ENCODE peak calls at places on chromosome 12, in five cellular contexts. R is AG10803, Q is A673, I is neural progenitor cell, V is esophagus muscularis mucosa. S is an unnamed sample.
A peak's percentile ranks its signal among the peaks of the same experiment; 100 is the strongest.

GRCh38 chr12:132389066-132389465 is 59.7 kb upstream of the GALNT9 start:
- DNase-seq in I (no peak), Q (no peak), R (no peak), V (no peak), S (no peak)

GRCh38 chr12:4006743-4007142 is 133.5 kb upstream of the PARP11 start:
- DNase-seq in I (no peak), Q (no peak), V (no peak), R (no peak), S (no peak)

GRCh38 chr12:108479364-108480070 is 35.6 kb upstream of the FICD start:
- DNase-seq in Q (no peak), I (no peak), R (no peak), V (no peak), S (no peak)

GRCh38 chr12:56146492-56147460 is 5.6 kb upstream of the MYL6B start:
- DNase-seq in R (no peak), Q (no peak), V (no peak), I (no peak), S (no peak)

GRCh38 chr12:92109613-92110012 is 36.0 kb downstream of the BTG1 start:
- DNase-seq in R (no peak), I (no peak), Q (no peak), V (no peak), S (no peak)

GRCh38 chr12:52720487-52720886 is 17.2 kb upstream of the KRT77 start:
- DNase-seq in V (no peak), I (no peak), Q (no peak), R (no peak), S (no peak)

GRCh38 chr12:74963867-74964331 is 245.7 kb downstream of the KCNC2 start:
- DNase-seq in V (no peak), Q (no peak), I (no peak), R (no peak), S (no peak)

GRCh38 chr12:103930787-103931536 is 752 bp downstream of the HSP90B1 start:
- DNase-seq in R (peak; percentile 40), V (peak; percentile 92), I (peak; percentile 60), Q (no peak), S (peak; percentile 49)

GRCh38 chr12:59649203-59649602 is 53.4 kb downstream of the SLC16A7 start:
- DNase-seq in Q (peak; percentile 6), R (peak; percentile 13), V (no peak), I (no peak), S (no peak)

GRCh38 chr12:63915105-63915830 is 70.8 kb downstream of the SRGAP1 start:
- DNase-seq in V (no peak), R (peak; percentile 87), Q (peak; percentile 86), I (no peak), S (no peak)

GRCh38 chr12:57227315-57228115 is 2.0 kb upstream of the SHMT2 start:
- DNase-seq in R (peak; percentile 50), Q (no peak), V (no peak), I (no peak), S (no peak)

GRCh38 chr12:128864516-128865186 is 11.4 kb downstream of the GLT1D1 start:
- DNase-seq in I (no peak), R (no peak), V (no peak), Q (no peak), S (no peak)

GRCh38 chr12:10661338-10661737 is 12.5 kb downstream of the STYK1 start:
- DNase-seq in R (peak; percentile 55), V (no peak), Q (no peak), I (no peak), S (no peak)

GRCh38 chr12:12091977-12092663 is 21.4 kb downstream of the BCL2L14 start:
- DNase-seq in Q (peak; percentile 39), I (no peak), R (no peak), V (no peak), S (no peak)

GRCh38 chr12:47079894-47080724 is at the start of gene AMIGO2:
- DNase-seq in Q (peak; percentile 78), I (peak; percentile 65), R (peak; percentile 73), V (no peak), S (no peak)

GRCh38 chr12:47078733-47079364 is 572 bp upstream of the PCED1B start:
- DNase-seq in Q (no peak), I (peak; percentile 34), V (no peak), R (peak; percentile 49), S (no peak)

GRCh38 chr12:47078086-47078395 is 1.4 kb upstream of the PCED1B start:
- DNase-seq in I (no peak), Q (no peak), R (no peak), V (no peak), S (no peak)

GRCh38 chr12:47080725-47081502 is 1.2 kb upstream of the AMIGO2 start:
- DNase-seq in Q (peak; percentile 90), R (peak; percentile 70), I (peak; percentile 51), V (no peak), S (peak; percentile 66)

DNA sequence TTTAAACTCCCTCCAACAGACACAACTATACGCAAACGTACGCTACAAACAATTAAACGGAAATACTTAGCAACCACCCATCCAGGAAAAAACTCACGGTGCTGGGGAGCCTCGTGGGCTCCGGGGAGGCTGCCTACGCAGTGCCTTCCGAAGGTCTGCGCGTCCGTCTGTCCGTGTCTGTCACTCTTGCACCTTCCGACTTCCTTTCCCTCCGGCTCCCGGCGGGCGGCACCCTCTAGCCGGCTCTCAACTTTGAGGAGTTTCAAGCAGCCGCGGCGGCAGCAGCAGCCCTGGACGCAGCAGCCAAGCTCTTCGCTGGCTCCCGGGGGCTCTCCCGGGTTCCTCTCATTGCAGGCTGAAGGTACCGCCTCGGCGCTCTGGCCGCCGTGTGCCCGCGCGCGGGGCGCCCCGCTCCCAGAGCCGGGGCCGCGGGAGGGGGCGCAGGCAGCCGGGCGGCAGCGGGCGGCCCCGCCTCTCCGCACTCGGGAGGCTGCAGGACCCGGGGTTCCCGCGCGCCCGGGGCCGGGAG is at the start of gene PCED1B:
- DNase-seq in V (no peak), Q (peak; percentile 82), I (peak; percentile 77), R (peak; percentile 78), S (peak; percentile 57)
- TF ChIP-seq CTCF in V (no peak), Q (peak; percentile 44), I (peak; percentile 26), R (peak; percentile 49), S (no peak)

GRCh38 chr12:112595415-112595814 is 176.7 kb downstream of the PTPN11 start:
- DNase-seq in I (no peak), V (no peak), R (no peak), Q (no peak), S (no peak)
- TF ChIP-seq CTCF in I (no peak), V (no peak), R (no peak), Q (no peak), S (no peak)

GRCh38 chr12:115947696-115948062 is 329.8 kb downstream of the MED13L start:
- DNase-seq in V (peak; percentile 57), I (no peak), Q (no peak), R (no peak), S (no peak)
- TF ChIP-seq CTCF in V (no peak), I (peak; percentile 38), Q (no peak), R (peak; percentile 24), S (no peak)

GRCh38 chr12:49548822-49549648 is 10.2 kb downstream of the KCNH3 start:
- DNase-seq in Q (peak; percentile 60), R (no peak), V (no peak), I (peak; percentile 75), S (no peak)
- TF ChIP-seq CTCF in Q (peak; percentile 56), R (peak; percentile 40), V (peak; percentile 45), I (peak; percentile 56), S (peak; percentile 66)